ENCODE peak calls at places on chromosomes 12 and 14, in ten cellular contexts. C is RKO; R is NCI-H146; P is GM12865; M is COR-L47; J is AG08396; L is T follicular helper cell; Q is stimulated activated CD4-positive, alpha-beta T cell treated with anti-CD3 and anti-CD28 coated beads, TNF-alpha, amount 100 ng/mL, for 1 hour; U is GM19239; N is amniotic stem cell. G is an unnamed sample.

GRCh38 chr14:92649934-92650545 is 98.4 kb downstream of the LGMN start:
- DNase-seq in C (no peak), R (no peak), P (no peak), M (no peak), J (peak), L (no peak), Q (no peak), U (no peak), N (no peak), G (no peak)

GRCh38 chr12:388547-389137 is 478 bp downstream of the KDM5A start:
- DNase-seq in C (peak), R (no peak), P (peak), M (no peak), J (peak), L (peak), Q (peak), U (peak), N (no peak), G (peak)

GRCh38 chr12:49673446-49674317 is 33.5 kb downstream of the FMNL3 start:
- DNase-seq in C (no peak), R (peak), P (peak), M (peak), J (peak), L (no peak), Q (no peak), U (no peak), N (peak), G (peak)

GRCh38 chr14:88727057-88727456 is 65.7 kb downstream of the EML5 start:
- DNase-seq in C (peak), R (no peak), P (no peak), M (no peak), J (no peak), L (no peak), Q (no peak), U (no peak), N (no peak), G (no peak)

GRCh38 chr14:99047436-99048110 is 224.4 kb downstream of the BCL11B start:
- DNase-seq in C (no peak), R (no peak), P (no peak), M (no peak), J (no peak), L (no peak), Q (no peak), U (no peak), N (no peak), G (no peak)

GRCh38 chr14:102516531-102517411 is 7.2 kb upstream of the ANKRD9 start:
- DNase-seq in C (peak), R (peak), P (peak), M (no peak), J (peak), L (peak), Q (peak), U (peak), N (no peak), G (peak)

GRCh38 chr12:21418403-21418802 is 19.1 kb upstream of the PYROXD1 start:
- DNase-seq in C (no peak), R (peak), P (no peak), M (no peak), J (no peak), L (no peak), Q (no peak), U (no peak), N (no peak), G (no peak)

GRCh38 chr12:120346681-120347080 is 19.1 kb upstream of the PLA2G1B start:
- DNase-seq in C (peak), R (no peak), P (no peak), M (no peak), J (no peak), L (no peak), Q (no peak), U (no peak), N (no peak), G (no peak)

GRCh38 chr14:23128969-23129758 is 10.1 kb upstream of the CEBPE start:
- DNase-seq in C (no peak), R (no peak), P (no peak), M (no peak), J (no peak), L (no peak), Q (no peak), U (no peak), N (no peak), G (no peak)

GRCh38 chr14:93105362-93105761 is 10.4 kb downstream of the ITPK1 start:
- DNase-seq in C (no peak), R (no peak), P (peak), M (no peak), J (no peak), L (no peak), Q (no peak), U (no peak), N (no peak), G (no peak)

GRCh38 chr12:2348477-2348852 is 295.7 kb downstream of the CACNA1C start:
- DNase-seq in C (no peak), R (no peak), P (no peak), M (no peak), J (peak), L (no peak), Q (no peak), U (no peak), N (no peak), G (no peak)

GRCh38 chr12:94561943-94562411 is 88.4 kb downstream of the TMCC3 start:
- DNase-seq in C (no peak), R (peak), P (peak), M (no peak), J (no peak), L (no peak), Q (no peak), U (peak), N (no peak), G (peak)

GRCh38 chr14:96040836-96041371 is 1.7 kb downstream of the C14orf132 start:
- DNase-seq in C (no peak), R (no peak), P (no peak), M (no peak), J (peak), L (no peak), Q (no peak), U (no peak), N (no peak), G (no peak)

GRCh38 chr12:25644964-25645363 is 91.9 kb upstream of the LMNTD1 start:
- DNase-seq in C (no peak), R (no peak), P (no peak), M (no peak), J (no peak), L (no peak), Q (no peak), U (no peak), N (no peak), G (no peak)

GRCh38 chr12:57632369-57632897 is 568 bp downstream of the B4GALNT1 start:
- DNase-seq in C (no peak), R (peak), P (no peak), M (peak), J (peak), L (no peak), Q (no peak), U (no peak), N (no peak), G (peak)

GRCh38 chr14:77303417-77304156 is 17.1 kb downstream of the POMT2 start:
- DNase-seq in C (peak), R (no peak), P (peak), M (peak), J (peak), L (no peak), Q (no peak), U (no peak), N (peak), G (peak)

GRCh38 chr12:58648151-58648550 is 272.2 kb downstream of the LRIG3 start:
- DNase-seq in C (no peak), R (no peak), P (no peak), M (no peak), J (no peak), L (no peak), Q (no peak), U (no peak), N (no peak), G (no peak)

GRCh38 chr12:60489071-60489470 is 893.2 kb downstream of the SLC16A7 start:
- DNase-seq in C (peak), R (no peak), P (no peak), M (no peak), J (no peak), L (no peak), Q (no peak), U (no peak), N (peak), G (no peak)

GRCh38 chr12:65825573-65826512 is 1.6 kb downstream of the HMGA2 start:
- DNase-seq in C (no peak), R (peak), P (peak), M (no peak), J (peak), L (no peak), Q (no peak), U (no peak), N (no peak), G (peak)

GRCh38 chr14:63725786-63726185 is 2.1 kb downstream of the SGPP1 start:
- DNase-seq in C (peak), R (no peak), P (no peak), M (no peak), J (no peak), L (no peak), Q (no peak), U (no peak), N (no peak), G (no peak)

GRCh38 chr12:120241561-120242274 is 23.8 kb downstream of the PXN start:
- DNase-seq in C (no peak), R (no peak), P (no peak), M (no peak), J (no peak), L (no peak), Q (no peak), U (no peak), N (no peak), G (no peak)

GRCh38 chr14:45287609-45288008 is 34.6 kb upstream of the MIS18BP1 start:
- DNase-seq in C (peak), R (no peak), P (no peak), M (no peak), J (no peak), L (no peak), Q (no peak), U (no peak), N (no peak), G (no peak)

GRCh38 chr12:105347486-105347885 is 17.0 kb downstream of the C12orf75 start:
- DNase-seq in C (no peak), R (no peak), P (no peak), M (no peak), J (no peak), L (no peak), Q (no peak), U (no peak), N (no peak), G (no peak)

GRCh38 chr14:104968153-104968527 is 10.0 kb downstream of the AHNAK2 start:
- DNase-seq in C (no peak), R (no peak), P (no peak), M (no peak), J (peak), L (no peak), Q (no peak), U (no peak), N (no peak), G (no peak)

GRCh38 chr14:96285667-96286066 is 29.7 kb downstream of the BDKRB1 start:
- DNase-seq in C (no peak), R (no peak), P (no peak), M (no peak), J (peak), L (no peak), Q (no peak), U (no peak), N (no peak), G (no peak)

GRCh38 chr12:78403681-78404080 is 460.9 kb upstream of the SYT1 start:
- DNase-seq in C (no peak), R (no peak), P (no peak), M (no peak), J (no peak), L (no peak), Q (no peak), U (no peak), N (no peak), G (no peak)

GRCh38 chr12:49232940-49233841 is 31.7 kb upstream of the TUBA1C start:
- DNase-seq in C (no peak), R (peak), P (no peak), M (peak), J (peak), L (no peak), Q (no peak), U (no peak), N (no peak), G (no peak)

GRCh38 chr12:6367065-6367968 is 8.0 kb downstream of the SCNN1A start:
- DNase-seq in C (peak), R (no peak), P (peak), M (no peak), J (no peak), L (no peak), Q (no peak), U (peak), N (no peak), G (peak)

GRCh38 chr12:87856-88255 is 21.3 kb downstream of the IQSEC3 start:
- DNase-seq in C (no peak), R (no peak), P (no peak), M (no peak), J (no peak), L (no peak), Q (no peak), U (no peak), N (no peak), G (no peak)

GRCh38 chr12:19382111-19382526 is 57.2 kb upstream of the AEBP2 start:
- DNase-seq in C (no peak), R (no peak), P (peak), M (no peak), J (peak), L (no peak), Q (no peak), U (no peak), N (peak), G (peak)

GRCh38 chr12:121092034-121092433 is 40.6 kb upstream of the P2RX7 start:
- DNase-seq in C (no peak), R (no peak), P (no peak), M (no peak), J (no peak), L (no peak), Q (no peak), U (no peak), N (no peak), G (no peak)

GRCh38 chr14:33914676-33915516 is 36.0 kb downstream of the EGLN3 start:
- DNase-seq in C (peak), R (no peak), P (no peak), M (no peak), J (peak), L (no peak), Q (no peak), U (no peak), N (no peak), G (no peak)

G was measured in GM13977.